ENCODE peak calls at places on chromosomes 6 and 20, in seven cellular contexts. F is HCT116, S is H1, X is HepG2, C is SK-N-SH, J is K562, Q is GM12878. K is an unnamed sample.

GRCh38 chr20:58209652-58210397 is 18.6 kb downstream of the ANKRD60 start:
- DNase-seq in J (peak; percentile 86), Q (peak; percentile 17), X (peak; percentile 68), C (peak; percentile 94), S (peak; percentile 98), F (peak; percentile 52), K (peak; percentile 61)

GRCh38 chr6:157273756-157274088 is 49.6 kb downstream of the TMEM242 start:
- DNase-seq in S (no peak), F (peak; percentile 31), X (peak; percentile 41), J (peak; percentile 77), Q (no peak), C (peak; percentile 70), K (no peak)

GRCh38 chr6:161802231-161802630 is 528.4 kb upstream of the AGPAT4 start:
- DNase-seq in F (no peak), S (no peak), C (no peak), Q (no peak), X (no peak), J (no peak), K (no peak)

GRCh38 chr6:1348675-1349074 is 36.8 kb downstream of the FOXQ1 start:
- DNase-seq in S (no peak), X (no peak), J (no peak), F (no peak), C (no peak), Q (no peak), K (no peak)

GRCh38 chr20:51339721-51340450 is 202.6 kb downstream of the NFATC2 start:
- DNase-seq in X (no peak), Q (no peak), J (peak; percentile 48), F (no peak), C (no peak), S (no peak), K (no peak)

GRCh38 chr6:42598300-42598699 is 34.5 kb downstream of the UBR2 start:
- DNase-seq in J (no peak), Q (no peak), S (no peak), F (no peak), C (no peak), X (no peak), K (no peak)

GRCh38 chr6:89035252-89036106 is 45.1 kb upstream of the PNRC1 start:
- DNase-seq in S (no peak), X (peak; percentile 73), F (no peak), Q (no peak), J (peak; percentile 70), C (no peak), K (peak; percentile 22)

GRCh38 chr6:134674562-134674961 is 275.3 kb downstream of the ALDH8A1 start:
- DNase-seq in S (no peak), X (no peak), J (no peak), C (no peak), Q (no peak), F (no peak), K (no peak)

GRCh38 chr6:53960311-53960710 is 150.9 kb upstream of the MLIP start:
- DNase-seq in Q (no peak), J (no peak), C (no peak), X (no peak), S (no peak), F (no peak), K (no peak)

GRCh38 chr6:158039178-158039557 is 57.5 kb downstream of the SYNJ2 start:
- DNase-seq in Q (no peak), J (peak; percentile 41), C (no peak), S (no peak), F (no peak), X (no peak), K (no peak)

GRCh38 chr6:26205161-26205624 is 118.0 kb downstream of the HFE start:
- DNase-seq in X (peak; percentile 84), F (peak; percentile 57), Q (no peak), S (no peak), C (peak; percentile 49), J (peak; percentile 87), K (peak; percentile 69)

GRCh38 chr6:78850621-78851020 is 16.7 kb upstream of the IRAK1BP1 start:
- DNase-seq in X (no peak), S (no peak), C (no peak), J (no peak), Q (no peak), F (no peak), K (no peak)

GRCh38 chr6:52087498-52087999 is at the start of gene PKHD1:
- DNase-seq in J (peak; percentile 17), Q (no peak), S (no peak), F (peak; percentile 34), C (peak; percentile 24), X (peak; percentile 55), K (no peak)

GRCh38 chr6:35544748-35545361 is 32.2 kb upstream of the TULP1 start:
- DNase-seq in S (no peak), Q (no peak), F (no peak), J (peak; percentile 35), X (no peak), C (no peak), K (no peak)

GRCh38 chr6:35543459-35544193 is 30.9 kb upstream of the TULP1 start:
- DNase-seq in X (no peak), S (no peak), Q (no peak), J (no peak), F (no peak), C (no peak), K (no peak)

GRCh38 chr6:35534396-35535170 is 21.9 kb upstream of the TULP1 start:
- DNase-seq in C (peak; percentile 82), S (no peak), Q (no peak), X (no peak), F (no peak), J (no peak), K (no peak)

DNA sequence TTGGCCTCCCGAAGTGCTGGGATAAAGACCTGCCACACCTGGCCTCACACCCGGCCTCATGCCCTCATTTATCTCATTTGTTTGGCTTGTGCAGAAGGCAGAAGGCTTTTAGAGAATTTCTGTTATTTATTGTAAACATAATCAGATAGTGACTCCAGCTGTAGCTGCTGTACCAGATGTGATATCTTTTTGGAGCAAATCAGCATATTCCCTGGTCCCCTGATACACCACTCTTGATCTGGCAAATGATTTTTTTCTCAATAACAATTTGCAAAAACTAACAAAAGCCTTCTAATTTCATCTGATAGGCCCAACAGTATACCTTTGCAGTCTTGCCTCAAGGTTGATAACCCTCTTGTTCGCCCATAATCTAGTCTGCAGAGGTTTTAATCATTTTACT is 26.5 kb upstream of the TULP1 start:
- DNase-seq in S (no peak), X (no peak), J (no peak), F (no peak), Q (no peak), C (peak; percentile 63), K (no peak)
- H3K4me3 ChIP-seq in S (no peak overlapping the region), X (no peak overlapping the region), J (no peak overlapping the region), F (no peak overlapping the region), Q (no peak overlapping the region), C (no peak overlapping the region), K (no peak overlapping the region)

DNA sequence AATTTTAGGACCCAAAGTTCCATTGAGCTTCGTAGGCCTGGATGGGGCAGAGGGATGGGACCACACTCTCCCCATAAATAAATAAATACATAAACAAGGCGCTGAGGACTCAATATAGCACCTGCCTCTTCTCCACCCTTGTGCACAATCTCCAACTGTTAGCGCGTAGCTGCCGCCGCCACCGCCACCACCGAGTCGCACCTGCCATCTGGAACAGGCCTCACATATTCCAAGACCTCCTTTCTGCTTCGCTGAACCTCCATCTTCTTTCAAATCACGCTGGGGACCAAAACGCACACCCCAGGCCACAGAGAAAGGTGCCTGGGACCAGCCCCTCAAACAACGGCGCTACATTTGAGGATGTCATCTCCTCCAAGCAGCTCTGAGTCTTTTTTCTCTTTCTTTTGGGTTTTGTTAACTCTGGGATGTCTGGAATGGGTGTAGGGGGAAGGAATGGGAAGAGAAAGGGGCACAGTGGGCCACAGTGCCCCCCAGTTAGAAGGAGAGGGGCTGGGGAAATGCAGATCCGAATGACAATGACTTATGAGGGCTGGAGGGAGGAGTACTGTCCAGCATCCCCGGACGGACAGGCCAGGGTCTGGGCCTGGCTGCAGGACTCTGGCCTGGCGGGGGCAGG is 49.7 kb downstream of the NOL4L start:
- DNase-seq in X (no peak), J (no peak), Q (no peak), C (no peak), S (no peak), F (no peak), K (no peak)
- TF ChIP-seq SIN3A in X (no peak), J (no peak), Q (no peak), C (no peak), S (no peak), F (no peak), K (no peak)

DNA sequence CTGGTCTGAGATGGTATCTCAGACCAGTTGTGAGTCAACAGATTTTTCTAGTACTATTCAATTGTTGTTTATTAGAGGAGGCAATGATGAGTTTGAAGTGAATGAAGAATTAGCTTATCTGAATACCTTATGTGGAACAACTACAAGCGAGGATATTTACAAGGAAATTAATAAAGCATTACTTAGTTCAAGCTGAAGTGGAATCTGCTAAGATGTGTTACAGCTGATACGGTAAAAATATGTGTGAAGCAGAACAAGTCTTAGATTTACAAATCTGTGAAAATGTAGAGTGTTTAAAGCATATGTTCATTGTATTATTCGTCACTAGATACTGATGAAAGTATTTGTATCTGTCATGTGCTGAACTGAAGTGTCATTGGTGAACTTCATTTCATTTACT is 272.4 kb downstream of the CDKAL1 start:
- DNase-seq in F (no peak), S (no peak), X (no peak), Q (no peak), J (no peak), C (no peak), K (no peak)
- H3K4me3 ChIP-seq in F (no peak overlapping the region), S (no peak overlapping the region), X (no peak overlapping the region), Q (no peak overlapping the region), J (no peak overlapping the region), C (no peak overlapping the region), K (no peak overlapping the region)

GRCh38 chr6:18413320-18413830 is 26.2 kb downstream of the RNF144B start:
- DNase-seq in C (no peak), F (no peak), Q (no peak), X (no peak), S (no peak), J (no peak), K (no peak)

GRCh38 chr6:18416341-18416679 is 29.2 kb downstream of the RNF144B start:
- DNase-seq in F (no peak), J (no peak), Q (no peak), C (no peak), S (no peak), X (no peak), K (no peak)

GRCh38 chr6:18415207-18415606 is 28.1 kb downstream of the RNF144B start:
- DNase-seq in X (no peak), S (no peak), F (no peak), C (no peak), Q (no peak), J (no peak), K (no peak)

GRCh38 chr6:18414102-18414501 is 27.0 kb downstream of the RNF144B start:
- DNase-seq in J (no peak), F (no peak), Q (no peak), S (no peak), X (no peak), C (no peak), K (no peak)

DNA sequence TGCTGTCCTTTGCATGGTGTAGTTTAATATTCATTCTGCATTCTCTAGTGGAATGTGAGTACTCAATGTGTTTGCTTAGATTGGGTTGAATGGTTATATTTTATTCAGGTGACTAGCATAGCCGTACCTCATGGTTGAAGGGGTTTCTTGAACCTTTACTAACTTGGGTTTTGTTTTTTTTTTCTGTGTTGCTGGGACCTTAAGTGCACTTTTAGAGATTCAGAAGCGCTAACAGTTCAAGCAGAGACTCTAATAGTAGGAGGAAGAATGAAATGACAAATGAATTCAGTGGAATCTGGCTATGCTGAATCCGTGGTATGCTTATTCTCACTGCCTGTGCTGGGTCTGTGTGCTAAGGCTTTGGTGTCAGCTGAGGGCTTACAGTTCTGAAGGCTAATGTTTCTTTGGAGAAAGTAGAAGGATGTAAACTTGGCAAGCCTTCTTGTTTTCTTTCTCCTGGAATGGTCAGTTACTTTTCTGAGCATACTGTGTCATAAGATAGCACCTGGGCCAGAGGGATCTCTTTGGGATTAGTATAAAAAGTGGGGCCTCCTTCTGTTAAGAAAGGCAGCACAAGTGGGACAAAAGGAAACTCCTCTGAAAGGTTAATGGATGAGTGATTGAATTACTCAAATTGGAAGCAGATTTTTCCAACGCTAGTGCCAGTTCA is 28.7 kb downstream of the RNF144B start:
- DNase-seq in S (no peak), C (no peak), X (no peak), Q (no peak), J (no peak), F (no peak), K (no peak)
- TF ChIP-seq SIN3A in S (no peak), C (no peak), X (no peak), Q (no peak), J (no peak), F (no peak), K (no peak)

K was measured in Panc1.